ENCODE peak calls at places on chromosomes 1 and 21, in eight cellular contexts. O, M, A, W, G, U, K and D are unnamed samples.
A peak's percentile ranks its signal among the peaks of the same experiment; 100 is the strongest.

GRCh38 chr1:9449106-9449627 is 90.1 kb upstream of the SLC25A33 start:
- DNase-seq in M (peak; percentile 40), O (no peak), W (no peak), G (peak; percentile 40), A (no peak), U (peak; percentile 85), K (no peak), D (no peak)

GRCh38 chr1:179016694-179017382 is 8.9 kb upstream of the FAM20B start:
- DNase-seq in K (peak; percentile 92), M (peak; percentile 93), A (no peak), G (peak; percentile 98), U (peak; percentile 93), W (peak; percentile 93), O (no peak), D (no peak)

GRCh38 chr21:43362306-43362927 is 64.5 kb downstream of the SIK1 start:
- DNase-seq in W (no peak), A (peak; percentile 75), O (peak; percentile 77), K (no peak), U (peak; percentile 84), G (peak; percentile 77), M (peak; percentile 76), D (peak; percentile 59)

GRCh38 chr1:52943876-52944275 is 16.8 kb downstream of the SCP2 start:
- DNase-seq in G (no peak), A (no peak), K (no peak), U (no peak), W (no peak), O (no peak), M (no peak), D (no peak)

GRCh38 chr1:152398812-152399698 is 15.0 kb downstream of the CRNN start:
- DNase-seq in K (no peak), O (peak; percentile 16), M (no peak), U (no peak), A (peak; percentile 23), W (peak; percentile 48), G (no peak), D (no peak)

GRCh38 chr1:3473381-3473844 is 18.9 kb downstream of the ARHGEF16 start:
- DNase-seq in M (no peak), G (peak; percentile 88), O (no peak), W (peak; percentile 80), A (no peak), U (no peak), K (no peak), D (no peak)

GRCh38 chr1:71850515-71850914 is 431.8 kb downstream of the NEGR1 start:
- DNase-seq in W (no peak), A (no peak), O (no peak), K (no peak), G (no peak), M (no peak), U (no peak), D (no peak)

GRCh38 chr1:29974345-29974744 is 738.0 kb downstream of the PTPRU start:
- DNase-seq in K (no peak), A (no peak), O (peak; percentile 8), M (no peak), W (peak; percentile 90), U (no peak), G (peak; percentile 2), D (no peak)

GRCh38 chr21:28160378-28160777 is 832.3 kb downstream of the LTN1 start:
- DNase-seq in G (no peak), M (no peak), W (no peak), A (no peak), K (no peak), O (no peak), U (no peak), D (no peak)

GRCh38 chr1:104791030-104791429 is 1041.3 kb downstream of the AMY1C start:
- DNase-seq in G (no peak), U (no peak), K (no peak), A (no peak), W (no peak), O (no peak), M (no peak), D (no peak)

GRCh38 chr1:3073520-3074296 is 4.7 kb downstream of the PRDM16 start:
- DNase-seq in O (no peak), K (no peak), G (no peak), U (no peak), W (no peak), M (no peak), A (no peak), D (no peak)

GRCh38 chr1:52460686-52461085 is 56.3 kb downstream of the PRPF38A start:
- DNase-seq in K (no peak), G (no peak), A (no peak), W (no peak), M (no peak), O (no peak), U (no peak), D (no peak)

GRCh38 chr1:18970762-18971161 is 14.3 kb upstream of the IFFO2 start:
- DNase-seq in O (no peak), A (no peak), M (no peak), K (peak; percentile 47), W (no peak), U (no peak), G (no peak), D (no peak)

GRCh38 chr1:19675797-19676196 is 11.1 kb downstream of the HTR6 start:
- DNase-seq in O (no peak), K (no peak), U (no peak), M (no peak), W (no peak), G (no peak), A (no peak), D (no peak)

GRCh38 chr1:25256578-25257129 is 9.4 kb upstream of the RSRP1 start:
- DNase-seq in M (no peak), G (no peak), K (no peak), A (no peak), U (no peak), O (no peak), W (no peak), D (no peak)

GRCh38 chr1:225820522-225821120 is 10.7 kb downstream of the EPHX1 start:
- DNase-seq in O (no peak), K (no peak), U (no peak), A (no peak), G (peak; percentile 54), M (no peak), W (no peak), D (no peak)

GRCh38 chr1:57468661-57469523 is 45.0 kb upstream of the DAB1 start:
- DNase-seq in A (no peak), M (no peak), U (no peak), O (no peak), K (no peak), W (peak; percentile 36), G (peak; percentile 33), D (no peak)

GRCh38 chr21:21238882-21239400 is 240.7 kb downstream of the NCAM2 start:
- DNase-seq in G (peak; percentile 55), M (no peak), K (no peak), W (no peak), A (no peak), O (no peak), U (no peak), D (no peak)

GRCh38 chr1:201361652-201362504 is 15.6 kb downstream of the TNNT2 start:
- DNase-seq in M (no peak), U (peak; percentile 76), A (peak; percentile 82), K (no peak), O (peak; percentile 33), W (peak; percentile 56), G (peak; percentile 47), D (peak; percentile 8)

GRCh38 chr1:44375547-44375946 is 20.5 kb upstream of the ERI3 start:
- DNase-seq in K (no peak), U (no peak), W (no peak), O (no peak), A (no peak), G (no peak), M (no peak), D (no peak)